ENCODE peak calls at places on chromosomes 16 and 17, in five cellular contexts. One of them, this sample, is unnamed.

GRCh38 chr17:59844884-59845594 is 47.7 kb downstream of the TUBD1 start:
- DNase-seq in HEK293T: no peak
- DNase-seq in HepG2: no peak
- DNase-seq in GM12878: no peak
- DNase-seq in H1: no peak
- DNase-seq in this sample: no peak

GRCh38 chr17:44829558-44830358 is at the start of gene GJC1:
- DNase-seq in HEK293T: peak
- DNase-seq in HepG2: no peak
- DNase-seq in GM12878: no peak
- DNase-seq in H1: no peak
- DNase-seq in this sample: no peak

GRCh38 chr16:78584213-78584860 is 484.9 kb downstream of the WWOX start:
- DNase-seq in HEK293T: no peak
- DNase-seq in HepG2: no peak
- DNase-seq in GM12878: no peak
- DNase-seq in H1: no peak
- DNase-seq in this sample: no peak

GRCh38 chr16:53504665-53505064 is 1.7 kb upstream of the AKTIP start:
- DNase-seq in HEK293T: no peak
- DNase-seq in HepG2: no peak
- DNase-seq in GM12878: no peak
- DNase-seq in H1: no peak
- DNase-seq in this sample: no peak

GRCh38 chr16:24508614-24509013 is 30.8 kb upstream of the RBBP6 start:
- DNase-seq in HEK293T: no peak
- DNase-seq in HepG2: no peak
- DNase-seq in GM12878: no peak
- DNase-seq in H1: no peak
- DNase-seq in this sample: no peak

GRCh38 chr17:41659813-41660212 is 28.9 kb upstream of the EIF1 start:
- DNase-seq in HEK293T: no peak
- DNase-seq in HepG2: no peak
- DNase-seq in GM12878: no peak
- DNase-seq in H1: no peak
- DNase-seq in this sample: no peak

GRCh38 chr17:43456661-43457361 is 27.0 kb upstream of the DHX8 start:
- DNase-seq in HEK293T: no peak
- DNase-seq in HepG2: peak
- DNase-seq in GM12878: no peak
- DNase-seq in H1: no peak
- DNase-seq in this sample: no peak

GRCh38 chr16:66947302-66948033 is 12.2 kb downstream of the CES2 start:
- DNase-seq in HEK293T: peak
- DNase-seq in HepG2: peak
- DNase-seq in GM12878: peak
- DNase-seq in H1: peak
- DNase-seq in this sample: peak

GRCh38 chr16:83125999-83126568 is 499.3 kb downstream of the CDH13 start:
- DNase-seq in HEK293T: no peak
- DNase-seq in HepG2: no peak
- DNase-seq in GM12878: no peak
- DNase-seq in H1: no peak
- DNase-seq in this sample: no peak

GRCh38 chr17:67636312-67636711 is 81.4 kb upstream of the NOL11 start:
- DNase-seq in HEK293T: no peak
- DNase-seq in HepG2: no peak
- DNase-seq in GM12878: no peak
- DNase-seq in H1: no peak
- DNase-seq in this sample: no peak

GRCh38 chr17:57946798-57947358 is 8.3 kb downstream of the CUEDC1 start:
- DNase-seq in HEK293T: no peak
- DNase-seq in HepG2: peak
- DNase-seq in GM12878: peak
- DNase-seq in H1: no peak
- DNase-seq in this sample: no peak

GRCh38 chr16:1152123-1152638 is 725 bp upstream of the CACNA1H start:
- DNase-seq in HEK293T: peak
- DNase-seq in HepG2: no peak
- DNase-seq in GM12878: no peak
- DNase-seq in H1: no peak
- DNase-seq in this sample: no peak

GRCh38 chr17:35166526-35166925 is 18.9 kb downstream of the UNC45B start:
- DNase-seq in HEK293T: no peak
- DNase-seq in HepG2: no peak
- DNase-seq in GM12878: no peak
- DNase-seq in H1: no peak
- DNase-seq in this sample: no peak

GRCh38 chr16:86755571-86756006 is 177.2 kb downstream of the FOXL1 start:
- DNase-seq in HEK293T: no peak
- DNase-seq in HepG2: no peak
- DNase-seq in GM12878: no peak
- DNase-seq in H1: no peak
- DNase-seq in this sample: no peak

GRCh38 chr17:72812823-72813222 is 279.7 kb downstream of the SLC39A11 start:
- DNase-seq in HEK293T: no peak
- DNase-seq in HepG2: no peak
- DNase-seq in GM12878: no peak
- DNase-seq in H1: no peak
- DNase-seq in this sample: no peak

GRCh38 chr16:24609740-24610420 is 70.5 kb downstream of the RBBP6 start:
- DNase-seq in HEK293T: peak
- DNase-seq in HepG2: peak
- DNase-seq in GM12878: no peak
- DNase-seq in H1: no peak
- DNase-seq in this sample: peak

GRCh38 chr17:71115669-71115972 is 946.3 kb downstream of the KCNJ2 start:
- DNase-seq in HEK293T: no peak
- DNase-seq in HepG2: no peak
- DNase-seq in GM12878: no peak
- DNase-seq in H1: no peak
- DNase-seq in this sample: no peak

GRCh38 chr17:13560935-13561334 is 40.8 kb downstream of the HS3ST3A1 start:
- DNase-seq in HEK293T: no peak
- DNase-seq in HepG2: no peak
- DNase-seq in GM12878: no peak
- DNase-seq in H1: no peak
- DNase-seq in this sample: no peak

GRCh38 chr17:40086150-40087044 is 14.0 kb downstream of the NR1D1 start:
- DNase-seq in HEK293T: peak
- DNase-seq in HepG2: peak
- DNase-seq in GM12878: no peak
- DNase-seq in H1: no peak
- DNase-seq in this sample: no peak

GRCh38 chr17:79408251-79408650 is 202.6 kb downstream of the RBFOX3 start:
- DNase-seq in HEK293T: no peak
- DNase-seq in HepG2: no peak
- DNase-seq in GM12878: no peak
- DNase-seq in H1: no peak
- DNase-seq in this sample: no peak

GRCh38 chr17:34358631-34359030 is 2.4 kb downstream of the CCL13 start:
- DNase-seq in HEK293T: no peak
- DNase-seq in HepG2: no peak
- DNase-seq in GM12878: no peak
- DNase-seq in H1: no peak
- DNase-seq in this sample: no peak

GRCh38 chr16:88442435-88442810 is 10.7 kb upstream of the ZFPM1 start:
- DNase-seq in HEK293T: no peak
- DNase-seq in HepG2: no peak
- DNase-seq in GM12878: no peak
- DNase-seq in H1: no peak
- DNase-seq in this sample: no peak

GRCh38 chr17:63704836-63705235 is 4.9 kb upstream of the LIMD2 start:
- DNase-seq in HEK293T: no peak
- DNase-seq in HepG2: no peak
- DNase-seq in GM12878: no peak
- DNase-seq in H1: no peak
- DNase-seq in this sample: no peak

GRCh38 chr17:78315355-78316114 is 44.3 kb downstream of the SOCS3 start:
- DNase-seq in HEK293T: no peak
- DNase-seq in HepG2: peak
- DNase-seq in GM12878: peak
- DNase-seq in H1: peak
- DNase-seq in this sample: no peak

GRCh38 chr17:56125830-56126819 is 27.1 kb upstream of the ANKFN1 start:
- DNase-seq in HEK293T: peak
- DNase-seq in HepG2: peak
- DNase-seq in GM12878: no peak
- DNase-seq in H1: no peak
- DNase-seq in this sample: peak

DNA sequence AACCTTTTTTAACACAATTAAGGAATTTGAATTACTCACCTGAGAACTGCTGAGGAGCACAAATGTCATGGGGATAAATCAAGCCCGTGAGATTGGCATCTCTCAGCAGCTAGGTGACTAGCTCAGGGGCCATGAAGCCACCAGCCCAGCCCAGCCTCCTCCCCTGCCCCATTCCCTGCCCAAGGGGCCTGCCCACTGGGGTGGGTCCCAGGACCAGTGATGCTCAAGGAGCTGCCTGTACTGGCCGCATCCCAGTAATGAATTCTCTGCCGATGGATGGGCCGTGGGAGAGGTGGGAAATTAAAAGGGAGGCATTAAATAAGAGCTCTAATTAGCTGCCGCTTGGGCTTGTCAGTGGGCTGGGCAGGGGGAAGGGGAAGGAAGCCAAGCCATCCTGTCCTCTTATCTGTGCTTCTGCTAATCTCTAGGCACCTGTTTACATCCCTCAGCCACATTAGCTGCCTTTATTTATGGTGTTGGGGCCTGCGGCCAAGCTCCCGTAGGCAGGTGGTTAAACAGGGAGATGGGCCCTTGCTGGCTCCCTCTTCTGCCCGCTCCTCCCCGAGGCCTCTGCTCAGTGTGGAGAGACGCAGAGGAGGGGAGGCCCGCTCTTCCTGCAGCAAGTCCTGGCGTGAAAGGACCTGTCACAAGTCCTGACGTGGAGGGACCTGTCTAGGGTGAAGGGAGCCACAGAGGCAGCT is 48.8 kb downstream of the PIPOX start:
- DNase-seq in HEK293T: no peak
- DNase-seq in HepG2: no peak
- DNase-seq in GM12878: no peak
- DNase-seq in H1: no peak
- DNase-seq in this sample: no peak
- TF ChIP-seq SUZ12 in HEK293T: no peak
- TF ChIP-seq SUZ12 in HepG2: no peak
- TF ChIP-seq SUZ12 in GM12878: no peak
- TF ChIP-seq SUZ12 in H1: no peak
- TF ChIP-seq SUZ12 in this sample: no peak

GRCh38 chr17:82288602-82288927 is 15.1 kb upstream of the CSNK1D start:
- DNase-seq in HEK293T: no peak
- DNase-seq in HepG2: no peak
- DNase-seq in GM12878: no peak
- DNase-seq in H1: no peak
- DNase-seq in this sample: no peak
- TF ChIP-seq SUZ12 in HEK293T: no peak
- TF ChIP-seq SUZ12 in HepG2: no peak
- TF ChIP-seq SUZ12 in GM12878: no peak
- TF ChIP-seq SUZ12 in H1: no peak
- TF ChIP-seq SUZ12 in this sample: no peak

DNA sequence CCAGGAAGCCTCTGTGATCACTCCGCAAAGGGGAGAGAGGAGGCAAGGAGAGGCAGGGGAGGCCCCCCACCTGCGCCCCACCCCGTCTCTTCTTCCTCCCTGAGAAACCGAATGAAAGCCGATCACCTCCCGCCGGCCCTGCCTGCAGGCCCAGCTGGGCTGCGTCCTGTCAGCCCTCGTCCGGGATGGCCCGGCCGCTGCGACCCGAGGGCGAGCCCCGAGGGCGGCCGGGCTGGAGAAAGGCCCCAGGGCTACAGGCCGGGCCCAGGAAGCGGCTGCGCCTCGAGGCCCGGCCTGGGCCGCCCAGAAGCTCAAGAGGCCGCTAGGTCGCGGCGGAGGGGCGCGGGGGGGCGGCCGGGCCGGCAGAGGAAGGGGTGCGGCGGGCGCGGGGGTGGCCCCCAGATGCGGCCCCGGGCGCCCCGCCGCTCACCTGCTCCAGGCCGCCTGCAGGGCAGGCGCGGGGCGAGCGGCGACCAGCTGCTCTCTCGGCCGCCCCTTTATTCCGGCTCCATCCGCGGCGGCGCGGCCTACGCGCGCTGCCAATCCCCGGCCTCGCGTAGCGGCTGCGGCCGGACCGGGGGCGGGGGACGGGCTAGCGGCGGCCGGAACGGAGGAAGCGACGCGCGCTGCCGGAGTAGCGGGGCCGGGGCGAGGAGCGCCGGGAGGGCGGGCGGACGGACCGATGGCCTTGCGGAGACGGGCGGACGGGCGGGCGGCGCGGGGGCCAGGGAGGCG is at the start of gene ZNF319:
- DNase-seq in HEK293T: no peak
- DNase-seq in HepG2: no peak
- DNase-seq in GM12878: no peak
- DNase-seq in H1: no peak
- DNase-seq in this sample: no peak
- TF ChIP-seq SUZ12 in HEK293T: no peak
- TF ChIP-seq SUZ12 in HepG2: no peak
- TF ChIP-seq SUZ12 in GM12878: no peak
- TF ChIP-seq SUZ12 in H1: no peak
- TF ChIP-seq SUZ12 in this sample: no peak

GRCh38 chr17:17354560-17355357 is 51.6 kb downstream of the NT5M start:
- DNase-seq in HEK293T: peak
- DNase-seq in HepG2: peak
- DNase-seq in GM12878: peak
- DNase-seq in H1: peak
- DNase-seq in this sample: peak
- TF ChIP-seq SUZ12 in HEK293T: no peak
- TF ChIP-seq SUZ12 in HepG2: no peak
- TF ChIP-seq SUZ12 in GM12878: no peak
- TF ChIP-seq SUZ12 in H1: no peak
- TF ChIP-seq SUZ12 in this sample: no peak

GRCh38 chr17:69818467-69818866 is 256.6 kb upstream of the KCNJ16 start:
- DNase-seq in HEK293T: no peak
- DNase-seq in HepG2: no peak
- DNase-seq in GM12878: no peak
- DNase-seq in H1: no peak
- DNase-seq in this sample: no peak

GRCh38 chr17:69822314-69822875 is 252.6 kb upstream of the KCNJ16 start:
- DNase-seq in HEK293T: no peak
- DNase-seq in HepG2: no peak
- DNase-seq in GM12878: no peak
- DNase-seq in H1: no peak
- DNase-seq in this sample: no peak

GRCh38 chr17:69819316-69820087 is 255.5 kb upstream of the KCNJ16 start:
- DNase-seq in HEK293T: no peak
- DNase-seq in HepG2: no peak
- DNase-seq in GM12878: no peak
- DNase-seq in H1: no peak
- DNase-seq in this sample: no peak

DNA sequence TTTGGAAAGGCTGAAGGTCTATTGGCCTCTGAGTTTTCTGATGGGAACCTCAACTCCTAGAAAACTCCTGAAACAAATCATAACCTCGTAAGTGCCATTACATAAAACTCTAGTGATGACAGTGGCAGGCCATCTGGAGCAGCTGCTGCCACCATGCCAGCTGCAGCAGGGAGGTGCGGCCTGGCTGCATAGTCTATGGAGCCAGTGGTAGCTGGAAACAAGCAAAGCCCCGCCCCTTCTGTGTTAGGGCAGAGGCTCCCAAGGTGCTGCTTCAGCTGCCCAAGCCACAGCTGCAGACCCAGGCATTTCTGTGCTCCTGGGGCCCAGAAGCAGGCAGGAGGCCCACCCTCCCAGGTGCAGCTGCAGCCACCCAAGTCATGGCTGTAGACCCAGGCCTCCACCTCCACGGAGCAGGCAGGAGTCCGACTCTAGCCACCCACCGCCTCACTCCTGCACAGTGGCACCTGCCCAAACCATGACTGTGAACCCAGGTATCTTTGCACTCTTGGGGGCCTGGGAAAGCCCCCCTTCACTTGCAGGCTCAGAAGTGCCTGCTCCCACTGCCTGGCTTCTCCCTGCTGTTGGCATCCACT is 254.0 kb upstream of the KCNJ16 start:
- DNase-seq in HEK293T: no peak
- DNase-seq in HepG2: no peak
- DNase-seq in GM12878: no peak
- DNase-seq in H1: no peak
- DNase-seq in this sample: no peak
- TF ChIP-seq SUZ12 in HEK293T: no peak
- TF ChIP-seq SUZ12 in HepG2: no peak
- TF ChIP-seq SUZ12 in GM12878: no peak
- TF ChIP-seq SUZ12 in H1: no peak
- TF ChIP-seq SUZ12 in this sample: no peak